ENCODE peak calls at places on chromosome 6, in six cellular contexts. A is CD4-positive, alpha-beta T cell; G is foreskin keratinocyte; O is caudate nucleus; S is mammary epithelial cell; R is aorta. I is an unnamed sample.

GRCh38 chr6:121584591-121585369 is 149.3 kb downstream of the GJA1 start:
- DNase-seq in O (peak), S (no peak), A (no peak), G (no peak), R (no peak), I (no peak)

GRCh38 chr6:137416376-137417109 is 77.7 kb downstream of the OLIG3 start:
- DNase-seq in A (no peak), R (no peak), S (no peak), O (no peak), G (no peak), I (no peak)

GRCh38 chr6:91082311-91082803 is 495.5 kb upstream of the MAP3K7 start:
- DNase-seq in G (peak), S (peak), R (no peak), A (no peak), O (no peak), I (no peak)

GRCh38 chr6:35178932-35179832 is 34.6 kb upstream of the SCUBE3 start:
- DNase-seq in A (no peak), G (no peak), S (no peak), R (no peak), O (no peak), I (no peak)

GRCh38 chr6:70412797-70413113 is 553 bp upstream of the FAM135A start:
- DNase-seq in G (no peak), O (no peak), S (no peak), A (peak), R (no peak), I (no peak)

GRCh38 chr6:46042355-46042999 is 26.8 kb upstream of the CLIC5 start:
- DNase-seq in O (no peak), R (no peak), G (peak), S (peak), A (no peak), I (peak)

GRCh38 chr6:157461000-157461915 is 80.3 kb downstream of the ZDHHC14 start:
- DNase-seq in S (no peak), R (no peak), G (no peak), O (no peak), A (no peak), I (no peak)

GRCh38 chr6:115969930-115970273 is 90.8 kb downstream of the FRK start:
- DNase-seq in A (no peak), O (no peak), G (peak), R (no peak), S (no peak), I (no peak)

GRCh38 chr6:130111031-130111430 is 92.7 kb downstream of the L3MBTL3 start:
- DNase-seq in R (no peak), S (no peak), G (no peak), O (no peak), A (no peak), I (no peak)

GRCh38 chr6:105310947-105311346 is 91.9 kb downstream of the PREP start:
- DNase-seq in S (no peak), O (no peak), G (no peak), A (no peak), R (no peak), I (no peak)

GRCh38 chr6:124441430-124441829 is 520.8 kb upstream of the RNF217 start:
- DNase-seq in R (no peak), A (no peak), O (no peak), G (no peak), S (no peak), I (no peak)

GRCh38 chr6:56359201-56359899 is 112.0 kb upstream of the COL21A1 start:
- DNase-seq in G (peak), O (peak), S (peak), R (peak), A (peak), I (no peak)

GRCh38 chr6:112979830-112980229 is 632.7 kb downstream of the RFPL4B start:
- DNase-seq in R (no peak), G (peak), S (peak), A (no peak), O (no peak), I (no peak)

GRCh38 chr6:57207141-57207540 is 15.0 kb downstream of the RAB23 start:
- DNase-seq in O (no peak), A (no peak), S (peak), R (no peak), G (peak), I (no peak)

GRCh38 chr6:151502499-151502898 is 8.7 kb downstream of the CCDC170 start:
- DNase-seq in G (no peak), A (no peak), R (no peak), S (peak), O (no peak), I (no peak)

GRCh38 chr6:292506-293184 is 358 bp downstream of the DUSP22 start:
- DNase-seq in O (no peak), S (no peak), A (peak), R (peak), G (peak), I (peak)

GRCh38 chr6:118775381-118775780 is 118.6 kb upstream of the ASF1A start:
- DNase-seq in O (no peak), A (no peak), R (no peak), G (no peak), S (no peak), I (no peak)

GRCh38 chr6:165571068-165571682 is 91.9 kb downstream of the PDE10A start:
- DNase-seq in G (peak), A (no peak), S (no peak), R (no peak), O (no peak), I (no peak)

GRCh38 chr6:116783852-116784251 is 18.3 kb upstream of the FAM162B start:
- DNase-seq in S (no peak), R (no peak), A (no peak), O (no peak), G (peak), I (no peak)

GRCh38 chr6:123610779-123611178 is 26.0 kb downstream of the TRDN start:
- DNase-seq in G (no peak), R (no peak), S (no peak), O (no peak), A (no peak), I (no peak)

GRCh38 chr6:75579951-75580350 is 21.7 kb upstream of the SENP6 start:
- DNase-seq in G (no peak), R (no peak), S (no peak), A (no peak), O (no peak), I (no peak)

GRCh38 chr6:75084872-75085381 is 120.9 kb downstream of the COL12A1 start:
- DNase-seq in O (peak), R (peak), S (no peak), A (no peak), G (no peak), I (no peak)

GRCh38 chr6:83867527-83868161 is 8.2 kb downstream of the CYB5R4 start:
- DNase-seq in R (peak), G (peak), A (no peak), O (peak), S (peak), I (peak)

GRCh38 chr6:147099974-147100373 is 104.2 kb upstream of the STXBP5 start:
- DNase-seq in S (peak), A (no peak), O (no peak), R (no peak), G (peak), I (no peak)

GRCh38 chr6:109526905-109527628 is 44.0 kb upstream of the ZBTB24 start:
- DNase-seq in O (peak), G (peak), S (peak), A (peak), R (peak), I (no peak)

GRCh38 chr6:123393333-123393732 is 243.4 kb downstream of the TRDN start:
- DNase-seq in A (no peak), S (no peak), G (no peak), R (no peak), O (no peak), I (no peak)

GRCh38 chr6:152750694-152751093 is at the start of gene VIP:
- DNase-seq in A (no peak), O (no peak), G (peak), S (peak), R (no peak), I (no peak)

GRCh38 chr6:30329331-30329730 is 2.6 kb downstream of the TRIM39 start:
- DNase-seq in S (no peak), R (no peak), O (peak), A (no peak), G (no peak), I (peak)

GRCh38 chr6:160306284-160306683 is 41.9 kb upstream of the SLC22A3 start:
- DNase-seq in S (no peak), A (no peak), G (no peak), O (peak), R (peak), I (no peak)

GRCh38 chr6:7051780-7052440 is 55.9 kb upstream of the RREB1 start:
- DNase-seq in S (no peak), O (peak), A (peak), G (no peak), R (peak), I (peak)
- H3K27ac ChIP-seq in S (no peak), O (no peak), A (peak), G (peak), R (no peak), I (peak)

DNA sequence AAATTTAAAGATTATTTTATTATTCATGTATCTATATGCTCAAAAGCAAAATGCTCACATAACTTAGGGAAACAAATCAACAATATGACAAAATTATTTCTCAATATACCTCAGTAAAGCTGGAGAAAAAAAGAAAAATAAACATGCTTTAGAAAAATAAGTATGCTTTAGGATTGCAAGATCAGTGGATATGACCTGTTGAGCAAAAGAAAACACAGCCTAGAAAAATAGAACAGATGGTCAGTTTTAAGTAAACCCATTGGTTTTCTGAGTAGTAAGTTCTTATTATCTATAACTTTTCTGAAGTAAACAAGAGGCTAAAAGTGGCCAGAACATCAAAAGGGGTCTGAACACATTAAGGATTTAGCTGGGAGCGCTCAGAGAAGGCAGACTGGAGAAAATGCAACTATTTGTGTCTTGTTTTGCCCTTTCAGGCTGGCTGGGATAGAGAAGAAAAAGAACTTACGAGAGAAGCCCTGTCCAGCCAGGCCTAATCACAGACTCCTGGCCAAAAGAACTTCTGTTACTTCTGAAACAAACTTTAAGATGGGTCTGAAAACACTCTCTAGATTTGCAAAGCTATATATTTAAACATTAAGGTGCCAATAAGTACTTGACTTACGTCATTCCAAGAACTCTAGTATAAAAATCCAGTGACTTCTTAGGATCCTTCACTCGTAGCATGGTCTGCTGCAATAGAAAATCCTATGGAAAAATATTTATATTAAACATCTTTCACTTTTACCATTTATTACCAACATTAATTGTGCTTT is 16.5 kb downstream of the GLO1 start:
- DNase-seq in O (no peak), A (no peak), S (no peak), G (no peak), R (no peak), I (no peak)
- H3K27ac ChIP-seq in O (peak), A (no peak), S (no peak), G (no peak), R (no peak), I (no peak)

DNA sequence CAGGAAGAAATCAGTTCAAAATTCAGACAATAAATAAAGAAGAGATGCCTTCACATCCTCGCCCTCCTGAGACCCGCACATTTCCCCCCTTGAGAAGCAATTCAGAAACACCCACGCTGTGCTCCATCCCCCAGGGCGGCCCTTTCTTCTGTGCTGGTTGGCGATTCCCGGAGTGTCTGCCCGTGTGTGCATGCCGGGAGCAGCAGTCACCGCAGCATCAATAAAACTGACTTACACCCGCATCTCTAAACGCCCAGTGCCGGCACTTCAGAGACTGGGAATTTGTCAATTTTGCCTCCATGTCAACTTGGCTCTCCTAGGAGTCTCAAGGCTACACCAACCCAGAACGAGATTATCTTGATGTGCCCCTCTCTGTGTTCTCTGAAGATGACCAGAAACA is 67.4 kb upstream of the TRAF3IP2 start:
- DNase-seq in A (no peak), R (no peak), S (no peak), O (peak), G (no peak), I (no peak)
- H3K27ac ChIP-seq in A (no peak), R (no peak), S (no peak), O (peak), G (no peak), I (no peak)

GRCh38 chr6:139081485-139081884 is 52.9 kb downstream of the ABRACL start:
- DNase-seq in O (no peak), G (no peak), S (no peak), A (no peak), R (no peak), I (no peak)
- H3K27ac ChIP-seq in O (no peak), G (no peak), S (no peak), A (no peak), R (no peak), I (no peak)

GRCh38 chr6:127937102-127937501 is 36.2 kb upstream of the THEMIS start:
- DNase-seq in O (no peak), A (no peak), S (no peak), R (no peak), G (no peak), I (no peak)

GRCh38 chr6:127941228-127941627 is 40.4 kb upstream of the THEMIS start:
- DNase-seq in G (no peak), O (no peak), A (no peak), R (no peak), S (no peak), I (no peak)

GRCh38 chr6:127937747-127938146 is 36.9 kb upstream of the THEMIS start:
- DNase-seq in G (no peak), O (no peak), S (no peak), R (no peak), A (no peak), I (no peak)

GRCh38 chr6:127939442-127940066 is 38.7 kb upstream of the THEMIS start:
- DNase-seq in S (no peak), G (peak), R (no peak), O (no peak), A (no peak), I (no peak)

GRCh38 chr6:127938701-127939100 is 37.8 kb upstream of the THEMIS start:
- DNase-seq in S (peak), O (no peak), G (peak), R (no peak), A (no peak), I (no peak)
- H3K27ac ChIP-seq in S (peak), O (no peak), G (peak), R (no peak), A (no peak), I (no peak)

DNA sequence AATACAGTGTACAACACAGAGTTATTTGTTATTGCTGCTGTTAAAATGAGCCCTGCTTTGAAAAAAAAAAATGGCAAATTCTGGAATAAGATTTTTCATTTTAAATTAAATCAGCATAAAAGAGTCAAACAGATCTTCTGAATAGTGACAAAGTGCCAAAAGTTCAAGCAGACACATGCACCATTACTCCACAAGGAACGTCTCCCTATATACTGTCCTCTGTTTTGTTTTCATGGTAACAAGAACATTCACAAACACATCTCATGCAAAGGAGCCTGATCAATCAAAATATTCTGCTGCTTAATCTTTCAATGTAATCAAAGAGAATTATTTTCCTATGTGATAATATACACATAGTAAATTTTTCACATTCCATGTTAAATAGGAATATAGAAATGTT is 2.7 kb downstream of the HIVEP2 start:
- DNase-seq in R (no peak), A (no peak), O (no peak), G (no peak), S (no peak), I (no peak)
- H3K27ac ChIP-seq in R (no peak), A (peak), O (no peak), G (no peak), S (peak), I (no peak)

GRCh38 chr6:166688901-166689300 is 61.9 kb upstream of the RPS6KA2 start:
- DNase-seq in S (no peak), G (no peak), O (no peak), R (no peak), A (no peak), I (no peak)

GRCh38 chr6:166692723-166693302 is 65.8 kb upstream of the RPS6KA2 start:
- DNase-seq in G (no peak), R (no peak), A (no peak), O (no peak), S (no peak), I (no peak)

GRCh38 chr6:166691741-166692140 is 64.7 kb upstream of the RPS6KA2 start:
- DNase-seq in R (no peak), S (no peak), O (no peak), A (no peak), G (no peak), I (no peak)

GRCh38 chr6:166693880-166694279 is 66.8 kb upstream of the RPS6KA2 start:
- DNase-seq in S (peak), O (no peak), R (no peak), A (no peak), G (no peak), I (no peak)

DNA sequence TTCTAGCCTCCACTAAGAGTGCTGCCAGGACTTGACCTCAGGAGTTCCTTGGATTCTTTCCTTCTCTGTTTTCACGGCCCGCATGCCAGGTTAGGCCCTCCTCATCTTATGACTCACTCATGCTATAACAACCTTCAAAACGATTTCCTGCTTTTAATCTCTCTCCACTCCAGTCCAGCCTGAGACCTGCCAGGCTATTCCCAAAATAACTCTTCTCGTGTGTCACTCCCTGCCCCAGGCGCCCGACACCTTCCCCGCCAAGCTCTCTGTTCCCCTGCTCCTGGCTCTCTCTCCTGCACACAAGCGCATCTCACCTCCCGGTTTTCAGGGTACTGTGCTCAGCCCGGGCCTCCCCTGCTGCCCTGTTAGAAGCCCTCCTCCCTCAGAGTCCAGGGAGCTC is 64.1 kb upstream of the RPS6KA2 start:
- DNase-seq in R (peak), O (no peak), G (peak), A (no peak), S (peak), I (no peak)
- H3K27ac ChIP-seq in R (no peak), O (no peak), G (no peak), A (no peak), S (no peak), I (no peak)